ENCODE peak calls at places on chromosome 7, in nine cellular contexts. T is CD4-positive, alpha-beta memory T cell; F is IMR-90; C is aorta; G is spleen; D is PC-9; A is BE2C; M is cardiac muscle cell; Z is heart right ventricle. R is an unnamed sample.

GRCh38 chr7:26508481-26508880 is 216.8 kb downstream of the SNX10 start:
- DNase-seq in T (no peak), F (no peak), C (no peak), G (no peak), D (peak), A (no peak), M (no peak), Z (no peak), R (no peak)

GRCh38 chr7:137987968-137988367 is 13.9 kb downstream of the CREB3L2 start:
- DNase-seq in T (no peak), F (no peak), C (no peak), G (no peak), D (no peak), A (no peak), M (no peak), Z (no peak), R (no peak)

GRCh38 chr7:148173296-148173695 is 417.3 kb upstream of the C7orf33 start:
- DNase-seq in T (no peak), F (no peak), C (no peak), G (no peak), D (no peak), A (no peak), M (no peak), Z (no peak), R (no peak)

GRCh38 chr7:27254625-27255024 is 12.0 kb downstream of the EVX1 start:
- DNase-seq in T (no peak), F (no peak), C (no peak), G (no peak), D (no peak), A (no peak), M (no peak), Z (no peak), R (peak)

GRCh38 chr7:35424869-35425495 is 171.1 kb upstream of the TBX20 start:
- DNase-seq in T (peak), F (peak), C (no peak), G (peak), D (peak), A (peak), M (peak), Z (peak), R (peak)

GRCh38 chr7:137879357-137880158 is 32.8 kb upstream of the DGKI start:
- DNase-seq in T (no peak), F (peak), C (no peak), G (peak), D (no peak), A (no peak), M (peak), Z (no peak), R (no peak)

GRCh38 chr7:17299477-17299991 is 1.1 kb downstream of the AHR start:
- DNase-seq in T (peak), F (peak), C (no peak), G (no peak), D (peak), A (no peak), M (peak), Z (no peak), R (no peak)

GRCh38 chr7:101784275-101785127 is 32.9 kb upstream of the CUX1 start:
- DNase-seq in T (no peak), F (no peak), C (no peak), G (no peak), D (no peak), A (no peak), M (peak), Z (no peak), R (no peak)

GRCh38 chr7:68063171-68063570 is 1066.5 kb downstream of the TYW1 start:
- DNase-seq in T (no peak), F (no peak), C (no peak), G (no peak), D (no peak), A (peak), M (peak), Z (no peak), R (no peak)

GRCh38 chr7:113086431-113086888 is at the start of gene GPR85:
- DNase-seq in T (peak), F (peak), C (peak), G (peak), D (peak), A (peak), M (peak), Z (peak), R (peak)

GRCh38 chr7:107728276-107728675 is 15.7 kb upstream of the CBLL1 start:
- DNase-seq in T (no peak), F (peak), C (no peak), G (no peak), D (no peak), A (no peak), M (no peak), Z (no peak), R (no peak)

GRCh38 chr7:155702616-155703015 is 58.2 kb downstream of the RBM33 start:
- DNase-seq in T (no peak), F (peak), C (no peak), G (no peak), D (peak), A (no peak), M (no peak), Z (no peak), R (no peak)

GRCh38 chr7:101362334-101363195 is at the start of gene COL26A1:
- DNase-seq in T (no peak), F (no peak), C (peak), G (peak), D (peak), A (peak), M (peak), Z (peak), R (peak)

DNA sequence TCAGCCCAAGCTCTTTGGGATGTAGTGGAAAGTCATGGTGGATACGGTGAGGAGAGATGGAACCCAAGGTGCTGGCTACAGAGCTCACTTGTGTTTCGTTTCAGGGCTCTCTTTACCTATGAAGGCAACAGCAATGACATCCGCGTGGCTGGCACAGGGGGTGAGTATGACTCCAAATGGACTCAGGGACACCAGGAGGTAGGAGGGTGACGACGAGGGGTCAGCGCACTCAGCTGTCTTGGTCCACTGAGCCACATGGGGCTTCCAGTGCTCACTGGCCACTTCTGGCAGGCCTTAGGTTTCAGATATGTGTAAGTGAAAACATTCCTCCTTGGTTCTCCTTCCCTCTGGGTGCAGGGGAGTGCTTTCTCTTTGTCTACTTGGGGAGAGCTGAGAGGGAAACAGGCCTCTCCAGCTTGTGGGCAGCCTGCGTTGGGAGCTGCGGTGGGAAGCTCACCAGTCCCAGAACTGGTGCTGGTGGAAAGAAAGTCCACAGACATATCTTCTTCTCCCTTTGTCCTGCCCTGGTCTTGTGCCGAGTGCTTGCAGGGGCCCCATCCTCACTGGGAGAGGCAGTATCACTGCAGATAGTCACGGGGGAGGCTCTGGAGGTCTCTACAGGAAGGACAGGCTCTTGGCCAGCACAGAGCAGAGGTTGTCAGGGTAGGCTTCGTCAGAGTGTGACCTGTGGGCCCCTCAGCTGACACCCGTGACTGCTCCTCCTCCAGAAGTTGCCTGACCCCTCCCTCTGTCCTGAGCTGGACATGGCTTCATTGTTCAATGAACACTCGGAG is 5.8 kb downstream of the DBNL start:
- DNase-seq in T (no peak), F (no peak), C (no peak), G (peak), D (no peak), A (no peak), M (no peak), Z (no peak), R (no peak)
- H3K4me3 ChIP-seq in T (no peak), F (no peak), C (no peak), G (no peak), D (no peak), A (no peak), M (no peak), Z (no peak), R (no peak)

GRCh38 chr7:22219739-22220493 is 137.0 kb downstream of the RAPGEF5 start:
- DNase-seq in T (no peak), F (no peak), C (no peak), G (no peak), D (no peak), A (no peak), M (peak), Z (no peak), R (no peak)
- H3K4me3 ChIP-seq in T (no peak), F (no peak), C (peak), G (peak), D (no peak), A (no peak), M (no peak), Z (peak), R (no peak)

DNA sequence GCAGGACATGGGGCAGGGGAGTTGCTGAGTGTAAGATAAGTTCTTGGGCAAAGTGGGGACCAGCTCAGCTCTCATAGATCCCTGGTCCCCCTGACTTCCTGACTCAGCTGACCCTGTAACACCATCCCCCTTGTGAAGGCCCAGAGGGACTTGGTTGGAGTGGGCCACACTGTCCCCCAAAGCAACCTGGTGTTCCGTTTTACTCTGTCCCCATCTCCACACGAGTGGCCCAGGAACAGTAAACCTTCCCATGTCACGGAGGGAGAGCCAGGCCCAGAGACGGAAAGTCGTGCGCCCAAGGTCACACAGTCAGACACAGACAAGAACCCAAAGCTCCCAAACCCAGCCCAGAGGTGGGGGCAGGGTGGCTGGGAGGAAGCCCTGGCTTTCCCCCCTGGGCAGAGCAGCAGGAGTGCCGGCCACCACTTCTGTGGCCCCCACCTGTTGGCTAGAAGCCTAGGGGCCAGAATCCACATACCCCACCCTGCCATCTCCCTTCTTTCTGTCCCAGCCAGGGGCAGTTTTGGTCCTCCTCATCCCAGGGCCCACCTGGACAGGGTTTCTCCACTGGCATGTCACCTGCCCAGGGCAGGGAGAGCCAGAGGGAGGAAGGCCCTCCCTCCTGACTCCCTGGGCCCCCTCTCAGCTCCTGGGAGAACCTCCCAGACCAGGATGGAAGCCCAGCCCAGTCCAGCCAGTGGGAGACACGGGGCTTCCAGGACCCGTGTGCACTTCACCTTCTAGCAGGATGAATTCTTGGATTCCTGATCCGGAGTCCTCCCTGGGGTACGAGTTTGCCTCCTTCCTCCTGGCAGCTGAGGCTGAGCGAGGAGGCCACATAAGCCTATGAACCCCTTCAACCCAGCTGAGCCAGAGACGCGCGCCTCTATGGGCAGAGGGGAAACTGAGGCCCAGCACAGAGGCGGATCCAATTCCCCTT is 20.6 kb upstream of the VPS37D start:
- DNase-seq in T (no peak), F (no peak), C (no peak), G (no peak), D (no peak), A (no peak), M (no peak), Z (no peak), R (no peak)
- H3K4me3 ChIP-seq in T (no peak), F (no peak), C (no peak), G (no peak), D (peak), A (no peak), M (no peak), Z (peak), R (no peak)

DNA sequence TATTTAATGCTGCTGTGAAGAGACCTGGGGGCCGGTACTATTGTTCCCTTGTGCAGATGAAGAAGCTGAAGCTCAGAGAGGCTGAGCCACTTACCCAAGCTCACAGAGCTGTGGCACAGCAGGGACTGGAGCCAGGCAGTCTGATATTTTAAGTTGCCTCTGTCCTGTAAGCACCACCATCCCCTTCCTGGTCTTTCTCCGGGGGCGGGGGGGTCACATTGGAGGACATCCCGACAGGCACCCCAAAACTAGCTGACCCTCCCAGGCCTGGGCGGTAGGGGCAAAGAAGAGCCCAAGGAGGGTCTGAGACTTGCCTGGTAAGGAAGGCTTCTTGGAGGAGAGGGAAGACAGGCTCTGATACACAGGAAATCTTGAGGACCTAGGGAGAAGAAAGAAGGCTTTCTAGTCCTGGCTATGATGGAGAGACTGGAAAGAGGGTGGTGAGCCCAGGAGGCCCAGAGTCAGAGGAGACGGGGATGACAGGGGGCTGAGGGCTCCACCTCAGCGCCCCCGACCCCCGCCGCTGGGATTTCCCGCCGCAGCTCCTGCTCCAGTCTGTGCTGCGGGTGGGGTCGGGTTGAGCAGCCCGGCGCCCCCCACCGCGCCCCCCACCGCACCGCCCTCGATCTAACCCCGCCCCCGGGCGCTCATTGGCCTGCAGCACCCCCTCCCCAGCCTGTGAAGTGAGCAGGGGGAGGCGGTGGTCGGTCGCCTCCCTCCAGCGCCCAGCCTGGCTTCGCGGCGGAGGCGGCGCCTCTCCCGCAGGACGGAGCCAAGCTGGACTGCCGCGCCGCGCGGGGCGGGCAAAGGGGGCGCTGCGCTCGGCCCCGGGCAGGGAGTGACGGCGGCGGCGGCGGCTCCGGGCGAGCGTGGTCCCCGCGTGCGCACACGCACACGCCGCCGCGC is at the start of gene ADCYAP1R1:
- DNase-seq in T (no peak), F (no peak), C (no peak), G (no peak), D (no peak), A (peak), M (no peak), Z (peak), R (no peak)
- H3K4me3 ChIP-seq in T (no peak), F (no peak), C (no peak), G (peak), D (no peak), A (peak), M (peak), Z (peak), R (no peak)

GRCh38 chr7:51899611-51900010 is 583.0 kb upstream of the COBL start:
- DNase-seq in T (no peak), F (no peak), C (no peak), G (no peak), D (no peak), A (no peak), M (no peak), Z (no peak), R (no peak)
- H3K4me3 ChIP-seq in T (no peak), F (no peak), C (no peak), G (no peak), D (no peak), A (no peak), M (no peak), Z (no peak), R (no peak)

GRCh38 chr7:139004321-139005075 is 23.3 kb upstream of the KIAA1549 start:
- DNase-seq in T (no peak), F (no peak), C (no peak), G (no peak), D (no peak), A (no peak), M (no peak), Z (no peak), R (no peak)
- H3K4me3 ChIP-seq in T (no peak), F (no peak), C (no peak), G (no peak), D (no peak), A (no peak), M (no peak), Z (no peak), R (no peak)

DNA sequence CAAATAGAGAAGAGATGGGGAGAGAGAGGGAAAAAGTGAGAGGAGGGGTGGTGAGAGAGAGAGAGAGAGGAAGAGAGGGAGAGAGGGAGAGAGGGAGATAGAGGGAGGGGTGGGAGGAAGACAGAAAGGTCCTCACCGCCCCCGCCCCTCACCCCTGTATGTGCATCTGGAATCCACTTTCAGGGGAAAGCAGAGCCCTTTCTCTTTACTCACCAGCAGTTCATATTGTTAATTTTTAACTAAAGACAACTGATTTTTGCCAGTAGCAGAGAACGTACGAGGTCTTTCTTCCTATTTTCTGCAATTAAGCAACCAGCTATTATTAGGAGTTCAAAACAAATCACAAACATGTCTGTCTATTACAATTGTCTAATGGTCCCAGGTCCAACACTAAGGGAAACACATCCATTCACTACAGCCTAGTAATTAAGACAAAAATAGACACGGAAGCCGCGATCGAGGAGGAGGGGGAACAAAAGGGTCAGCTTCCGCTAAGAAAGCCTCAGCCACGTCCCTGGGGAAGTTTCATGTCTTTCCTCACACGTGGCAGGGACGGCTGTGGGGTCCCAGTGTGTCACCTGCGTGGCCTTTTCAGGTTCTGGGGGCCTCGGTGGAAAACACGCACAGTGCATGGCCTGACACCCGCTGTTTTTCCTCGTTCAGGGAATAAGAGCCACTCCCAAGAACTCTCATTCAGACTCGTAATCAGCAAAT is 572.1 kb downstream of the PTPRN2 start:
- DNase-seq in T (no peak), F (no peak), C (no peak), G (no peak), D (no peak), A (no peak), M (no peak), Z (no peak), R (no peak)
- H3K4me3 ChIP-seq in T (no peak), F (no peak), C (no peak), G (no peak), D (no peak), A (peak), M (no peak), Z (peak), R (no peak)